ENCODE peak calls at places on chromosomes 5 and 9, in eight cellular contexts. H, R, G, V, C, E, Y and M are unnamed samples.

GRCh38 chr5:171592076-171592475 is 172.6 kb downstream of the FGF18 start:
- DNase-seq in H (no peak), R (no peak), G (no peak), V (no peak), C (no peak), E (no peak), Y (no peak), M (no peak)

GRCh38 chr5:143023447-143024096 is 253.4 kb downstream of the ARHGAP26 start:
- DNase-seq in H (no peak), R (no peak), G (no peak), V (no peak), C (no peak), E (no peak), Y (peak; percentile 68), M (peak; percentile 86)

GRCh38 chr5:102114525-102115069 is 181.5 kb downstream of the SLCO4C1 start:
- DNase-seq in H (no peak), R (no peak), G (no peak), V (no peak), C (no peak), E (no peak), Y (no peak), M (no peak)

GRCh38 chr5:129905467-129906176 is 1.4 kb downstream of the CHSY3 start:
- DNase-seq in H (no peak), R (peak; percentile 9), G (no peak), V (peak; percentile 63), C (no peak), E (no peak), Y (peak; percentile 3), M (no peak)

GRCh38 chr5:172896465-172896864 is 62.4 kb downstream of the ERGIC1 start:
- DNase-seq in H (no peak), R (no peak), G (no peak), V (no peak), C (no peak), E (no peak), Y (no peak), M (no peak)

GRCh38 chr9:77841739-77842386 is 189.7 kb downstream of the GNAQ start:
- DNase-seq in H (no peak), R (no peak), G (peak; percentile 37), V (no peak), C (no peak), E (no peak), Y (no peak), M (no peak)

GRCh38 chr9:131546336-131547084 is 1.2 kb downstream of the PRRT1B start:
- DNase-seq in H (peak; percentile 92), R (no peak), G (no peak), V (no peak), C (no peak), E (no peak), Y (peak; percentile 12), M (no peak)

GRCh38 chr9:69946800-69947437 is 96.7 kb upstream of the MAMDC2 start:
- DNase-seq in H (peak; percentile 12), R (no peak), G (peak; percentile 49), V (no peak), C (no peak), E (no peak), Y (peak; percentile 94), M (no peak)

GRCh38 chr5:84255318-84255717 is 129.4 kb downstream of the EDIL3 start:
- DNase-seq in H (no peak), R (no peak), G (peak; percentile 44), V (no peak), C (no peak), E (no peak), Y (peak; percentile 48), M (no peak)

GRCh38 chr9:115367780-115368179 is 249.8 kb upstream of the TNC start:
- DNase-seq in H (no peak), R (no peak), G (no peak), V (no peak), C (no peak), E (no peak), Y (peak; percentile 76), M (no peak)

GRCh38 chr9:123493627-123494026 is 137.6 kb downstream of the CRB2 start:
- DNase-seq in H (no peak), R (no peak), G (no peak), V (no peak), C (no peak), E (no peak), Y (peak; percentile 5), M (no peak)

GRCh38 chr5:137344723-137345322 is 154.3 kb downstream of the SPOCK1 start:
- DNase-seq in H (peak; percentile 18), R (peak; percentile 23), G (peak; percentile 72), V (no peak), C (no peak), E (no peak), Y (peak; percentile 53), M (no peak)

GRCh38 chr5:1182633-1183423 is 18.6 kb upstream of the SLC6A19 start:
- DNase-seq in H (no peak), R (peak; percentile 65), G (no peak), V (no peak), C (peak; percentile 83), E (no peak), Y (no peak), M (no peak)

GRCh38 chr5:146644811-146645210 is 128.8 kb upstream of the GPR151 start:
- DNase-seq in H (no peak), R (no peak), G (no peak), V (no peak), C (no peak), E (no peak), Y (no peak), M (no peak)

GRCh38 chr9:93902051-93902779 is 52.9 kb downstream of the BARX1 start:
- DNase-seq in H (no peak), R (no peak), G (no peak), V (peak; percentile 44), C (peak; percentile 29), E (no peak), Y (no peak), M (peak; percentile 65)

GRCh38 chr9:73133921-73134407 is 17.7 kb upstream of the ANXA1 start:
- DNase-seq in H (no peak), R (no peak), G (no peak), V (no peak), C (peak; percentile 51), E (no peak), Y (no peak), M (no peak)

GRCh38 chr9:73132034-73132776 is 19.5 kb upstream of the ANXA1 start:
- DNase-seq in H (no peak), R (peak; percentile 64), G (peak; percentile 81), V (peak; percentile 88), C (peak; percentile 81), E (no peak), Y (peak; percentile 85), M (peak; percentile 90)

GRCh38 chr9:73131376-73131775 is 20.3 kb upstream of the ANXA1 start:
- DNase-seq in H (no peak), R (no peak), G (no peak), V (no peak), C (no peak), E (no peak), Y (no peak), M (no peak)

GRCh38 chr9:73135394-73135793 is 16.3 kb upstream of the ANXA1 start:
- DNase-seq in H (no peak), R (no peak), G (no peak), V (no peak), C (no peak), E (no peak), Y (no peak), M (no peak)

GRCh38 chr9:73133042-73133651 is 18.5 kb upstream of the ANXA1 start:
- DNase-seq in H (no peak), R (no peak), G (no peak), V (no peak), C (no peak), E (no peak), Y (no peak), M (no peak)
- H3K4me3 ChIP-seq in H (peak overlapping the region; percentile 40), R (no peak overlapping the region), G (peak overlapping the region; percentile 72), V (peak overlapping the region; percentile 58), C (no peak overlapping the region), E (peak overlapping the region; percentile 73), Y (no peak overlapping the region), M (no peak overlapping the region)

GRCh38 chr5:18102733-18103132 is 468.5 kb downstream of the TAF11L14 start:
- DNase-seq in H (no peak), R (no peak), G (peak; percentile 7), V (no peak), C (no peak), E (no peak), Y (no peak), M (no peak)
- TF ChIP-seq CTCF in H (no peak), R (no peak), G (no peak), V (no peak), C (no peak), E (no peak), Y (no peak), M (no peak)

GRCh38 chr5:69367697-69368279 is 1.5 kb downstream of the AK6 start:
- DNase-seq in H (no peak), R (no peak), G (peak; percentile 24), V (no peak), C (no peak), E (no peak), Y (no peak), M (no peak)
- H3K4me3 ChIP-seq in H (peak overlapping the region; percentile 80), R (no peak overlapping the region), G (peak overlapping the region; percentile 82), V (peak overlapping the region; percentile 21), C (no peak overlapping the region), E (peak overlapping the region; percentile 94), Y (no peak overlapping the region), M (no peak overlapping the region)

DNA sequence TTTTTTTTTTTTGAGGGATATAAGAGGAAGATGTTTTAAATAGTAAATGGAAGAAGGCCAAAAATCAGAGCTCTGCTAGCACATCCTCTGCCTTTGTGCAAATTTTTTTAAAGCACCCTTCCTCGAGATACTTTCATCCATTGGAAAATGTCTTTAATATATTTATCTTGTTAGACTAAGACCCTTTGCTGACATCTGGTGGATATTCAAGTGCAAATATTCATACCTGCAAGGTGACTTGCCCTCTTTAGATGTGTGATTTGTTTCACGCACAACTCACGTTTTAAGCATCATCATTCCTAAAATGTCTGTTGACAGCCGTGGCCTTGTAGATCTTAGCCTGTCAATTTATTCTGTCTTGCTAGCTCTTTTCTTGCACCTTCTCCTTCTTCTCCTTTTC is 258.5 kb downstream of the AGTPBP1 start:
- DNase-seq in H (no peak), R (no peak), G (no peak), V (no peak), C (no peak), E (no peak), Y (no peak), M (no peak)
- TF ChIP-seq CTCF in H (no peak), R (no peak), G (no peak), V (no peak), C (no peak), E (no peak), Y (no peak), M (no peak)

GRCh38 chr5:54524704-54525103 is 7.1 kb downstream of the SNX18 start:
- DNase-seq in H (no peak), R (peak; percentile 40), G (no peak), V (peak; percentile 82), C (no peak), E (no peak), Y (no peak), M (no peak)
- H3K4me3 ChIP-seq in H (no peak overlapping the region), R (no peak overlapping the region), G (peak overlapping the region; percentile 19), V (peak overlapping the region; percentile 96), C (no peak overlapping the region), E (peak overlapping the region; percentile 91), Y (peak overlapping the region; percentile 15), M (no peak overlapping the region)